ENCODE peak calls at places on chromosome 16, in eight cellular contexts. U is WERI-Rb-1, K is spleen, V is GM12864, P is IMR-90, M is cardiac muscle cell, C is neural progenitor cell, L is AG10803. W is an unnamed sample.

GRCh38 chr16:57091200-57091989 is 988 bp upstream of the CPNE2 start:
- DNase-seq in P (peak; percentile 53), K (no peak), M (peak; percentile 54), V (no peak), C (peak; percentile 31), L (no peak), U (peak; percentile 64), W (no peak)

GRCh38 chr16:57525761-57526160 is 10.6 kb downstream of the CCDC102A start:
- DNase-seq in L (no peak), U (peak; percentile 77), K (peak; percentile 74), C (no peak), V (no peak), M (no peak), P (no peak), W (no peak)

GRCh38 chr16:20622498-20622870 is 46.3 kb upstream of the ACSM2B start:
- DNase-seq in V (no peak), L (no peak), P (no peak), M (no peak), K (no peak), U (no peak), C (no peak), W (no peak)

GRCh38 chr16:88694221-88695087 is 8.1 kb upstream of the SNAI3 start:
- DNase-seq in P (no peak), M (no peak), K (peak; percentile 74), L (no peak), U (no peak), V (no peak), C (no peak), W (no peak)

GRCh38 chr16:14658063-14658462 is 25.3 kb downstream of the BFAR start:
- DNase-seq in L (no peak), V (peak; percentile 56), P (no peak), U (peak; percentile 14), M (no peak), C (no peak), K (no peak), W (peak; percentile 16)

GRCh38 chr16:88638323-88639230 is at the start of gene IL17C:
- DNase-seq in U (no peak), K (no peak), P (no peak), L (no peak), M (no peak), C (no peak), V (no peak), W (no peak)

GRCh38 chr16:53043462-53043861 is 9.2 kb downstream of the CHD9NB start:
- DNase-seq in V (no peak), U (no peak), C (peak; percentile 39), M (no peak), K (no peak), L (no peak), P (no peak), W (no peak)

GRCh38 chr16:14263011-14263410 is 191.9 kb downstream of the MRTFB start:
- DNase-seq in K (no peak), P (no peak), M (no peak), V (no peak), L (no peak), U (no peak), C (no peak), W (no peak)

GRCh38 chr16:3671424-3671823 is 16.9 kb downstream of the DNASE1 start:
- DNase-seq in U (no peak), P (no peak), C (no peak), V (no peak), L (no peak), K (no peak), M (no peak), W (no peak)

GRCh38 chr16:4409081-4409932 is 7.1 kb downstream of the CORO7 start:
- DNase-seq in C (no peak), V (no peak), P (no peak), L (no peak), U (no peak), K (peak; percentile 71), M (no peak), W (no peak)

GRCh38 chr16:57224651-57225335 is 20.3 kb upstream of the ARL2BP start:
- DNase-seq in V (no peak), P (no peak), L (no peak), U (no peak), M (peak; percentile 5), C (no peak), K (no peak), W (no peak)

GRCh38 chr16:12902511-12903324 is 1.3 kb downstream of the SHISA9 start:
- DNase-seq in L (no peak), P (no peak), U (no peak), K (no peak), M (peak; percentile 4), V (no peak), C (peak; percentile 78), W (no peak)

GRCh38 chr16:15613676-15614075 is 29.3 kb downstream of the MARF1 start:
- DNase-seq in L (no peak), K (no peak), U (no peak), V (no peak), P (no peak), C (no peak), M (no peak), W (no peak)

GRCh38 chr16:56327929-56328258 is 97.5 kb downstream of the AMFR start:
- DNase-seq in L (no peak), M (no peak), C (no peak), V (no peak), P (no peak), K (no peak), U (no peak), W (no peak)

GRCh38 chr16:7689234-7689633 is 356.6 kb downstream of the RBFOX1 start:
- DNase-seq in U (no peak), L (no peak), C (no peak), M (no peak), P (no peak), V (no peak), K (no peak), W (no peak)

GRCh38 chr16:65510850-65511249 is 389.0 kb upstream of the CDH11 start:
- DNase-seq in P (peak; percentile 64), L (no peak), K (no peak), U (no peak), V (no peak), C (no peak), M (no peak), W (no peak)

GRCh38 chr16:67137605-67138004 is 13.2 kb downstream of the B3GNT9 start:
- DNase-seq in P (peak; percentile 31), U (peak; percentile 66), V (no peak), K (no peak), L (no peak), M (peak; percentile 67), C (no peak), W (no peak)

GRCh38 chr16:851209-851810 is 50.8 kb upstream of the GNG13 start:
- DNase-seq in M (no peak), V (no peak), P (no peak), L (no peak), U (no peak), C (no peak), K (no peak), W (no peak)
- TF ChIP-seq CTCF in M (no peak), V (no peak), P (no peak), L (no peak), U (no peak), C (no peak), K (no peak), W (no peak)

GRCh38 chr16:78199325-78200022 is 100.0 kb downstream of the WWOX start:
- DNase-seq in V (no peak), U (no peak), M (no peak), K (no peak), L (no peak), P (no peak), C (no peak), W (no peak)

GRCh38 chr16:78200023-78200389 is 100.6 kb downstream of the WWOX start:
- DNase-seq in V (no peak), C (no peak), P (no peak), M (no peak), K (no peak), U (no peak), L (no peak), W (no peak)

GRCh38 chr16:78196527-78196926 is 97.1 kb downstream of the WWOX start:
- DNase-seq in L (no peak), U (no peak), V (no peak), K (no peak), C (no peak), M (no peak), P (no peak), W (no peak)

GRCh38 chr16:78200623-78201096 is 101.2 kb downstream of the WWOX start:
- DNase-seq in P (no peak), U (no peak), C (no peak), L (no peak), K (no peak), M (no peak), V (no peak), W (no peak)

DNA sequence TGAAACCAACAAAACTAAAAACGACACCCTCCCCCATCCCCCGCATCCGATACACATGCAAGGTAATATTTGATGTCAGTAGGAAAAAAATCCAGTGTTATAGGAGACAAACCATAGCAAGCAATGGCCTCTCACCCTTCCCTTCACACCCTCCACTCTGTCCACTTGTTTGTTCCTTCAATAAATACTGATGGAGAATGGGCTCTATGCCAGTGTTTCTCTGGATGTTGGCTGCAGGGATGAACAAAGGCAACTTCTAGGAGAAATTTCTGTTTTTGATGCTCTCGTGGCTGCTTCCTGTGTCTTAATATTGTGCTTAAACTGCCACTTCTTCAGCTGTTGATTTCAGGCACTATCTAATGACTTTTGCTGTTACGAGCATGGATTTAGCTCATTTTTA is 98.8 kb downstream of the WWOX start:
- DNase-seq in M (no peak), L (no peak), C (no peak), K (no peak), U (no peak), P (no peak), V (no peak), W (no peak)
- TF ChIP-seq CTCF in M (no peak), L (no peak), C (no peak), K (no peak), U (no peak), P (no peak), V (no peak), W (no peak)

GRCh38 chr16:85568519-85568918 is 44.6 kb upstream of the GSE1 start:
- DNase-seq in L (no peak), P (no peak), V (no peak), U (no peak), C (no peak), K (no peak), M (no peak), W (no peak)

GRCh38 chr16:85567101-85567866 is 45.8 kb upstream of the GSE1 start:
- DNase-seq in K (no peak), V (no peak), C (no peak), M (no peak), L (no peak), U (no peak), P (no peak), W (no peak)

GRCh38 chr16:85565340-85565739 is 47.8 kb upstream of the GSE1 start:
- DNase-seq in U (no peak), L (no peak), V (no peak), M (no peak), P (no peak), K (no peak), C (no peak), W (no peak)

GRCh38 chr16:85565796-85566501 is 47.2 kb upstream of the GSE1 start:
- DNase-seq in K (no peak), M (no peak), V (no peak), L (no peak), P (no peak), U (no peak), C (no peak), W (no peak)

GRCh38 chr16:85566502-85567100 is 46.5 kb upstream of the GSE1 start:
- DNase-seq in K (no peak), C (peak; percentile 92), P (no peak), U (peak; percentile 47), M (peak; percentile 59), L (no peak), V (no peak), W (no peak)
- TF ChIP-seq CTCF in K (no peak), C (peak; percentile 59), P (no peak), U (peak; percentile 46), M (no peak), L (no peak), V (no peak), W (no peak)

GRCh38 chr16:27223226-27223610 is 19.9 kb downstream of the KDM8 start:
- DNase-seq in L (no peak), U (no peak), P (no peak), K (no peak), V (no peak), C (no peak), M (no peak), W (no peak)
- TF ChIP-seq CTCF in L (no peak), U (peak; percentile 32), P (no peak), K (no peak), V (peak; percentile 27), C (no peak), M (no peak), W (peak; percentile 38)

W was measured in DND-41.